ENCODE peak calls at places on chromosome 13, in five cellular contexts. V is GM23338, N is K562, P is suprapubic skin, Y is H1. R is an unnamed sample.

GRCh38 chr13:100517135-100517534 is 71.5 kb downstream of the GGACT start:
- DNase-seq in V (no peak), N (no peak), P (no peak), Y (no peak), R (no peak)

GRCh38 chr13:40563350-40564125 is 102.9 kb downstream of the FOXO1 start:
- DNase-seq in V (no peak), N (no peak), P (no peak), Y (no peak), R (no peak)

GRCh38 chr13:59891053-59891452 is 272.7 kb downstream of the DIAPH3 start:
- DNase-seq in V (no peak), N (no peak), P (no peak), Y (no peak), R (no peak)

GRCh38 chr13:41827507-41828213 is 133.2 kb downstream of the VWA8 start:
- DNase-seq in V (no peak), N (no peak), P (no peak), Y (no peak), R (no peak)

GRCh38 chr13:53198017-53198416 is 169.4 kb downstream of the OLFM4 start:
- DNase-seq in V (peak), N (no peak), P (no peak), Y (no peak), R (no peak)

GRCh38 chr13:80341771-80342271 is 895 bp upstream of the SPRY2 start:
- DNase-seq in V (peak), N (no peak), P (peak), Y (no peak), R (peak)

GRCh38 chr13:21034602-21035190 is 26.7 kb downstream of the LATS2 start:
- DNase-seq in V (peak), N (no peak), P (no peak), Y (no peak), R (no peak)

GRCh38 chr13:95222733-95223018 is 78.6 kb downstream of the ABCC4 start:
- DNase-seq in V (no peak), N (no peak), P (no peak), Y (no peak), R (no peak)

GRCh38 chr13:50104493-50104892 is 89.2 kb downstream of the KCNRG start:
- DNase-seq in V (peak), N (no peak), P (no peak), Y (no peak), R (no peak)

GRCh38 chr13:20489185-20489820 is 36.4 kb downstream of the CRYL1 start:
- DNase-seq in V (no peak), N (no peak), P (no peak), Y (no peak), R (no peak)

GRCh38 chr13:41668130-41668757 is 210.9 kb downstream of the RGCC start:
- DNase-seq in V (peak), N (peak), P (no peak), Y (peak), R (no peak)

GRCh38 chr13:46962286-46962941 is 65.6 kb upstream of the HTR2A start:
- DNase-seq in V (peak), N (no peak), P (no peak), Y (no peak), R (no peak)

GRCh38 chr13:76012091-76012721 is 376.1 kb downstream of the LMO7 start:
- DNase-seq in V (no peak), N (no peak), P (no peak), Y (no peak), R (no peak)

GRCh38 chr13:67228909-67229308 is 1.2 kb downstream of the PCDH9 start:
- DNase-seq in V (no peak), N (no peak), P (no peak), Y (no peak), R (no peak)

GRCh38 chr13:40653558-40654318 is 12.7 kb downstream of the FOXO1 start:
- DNase-seq in V (peak), N (no peak), P (no peak), Y (no peak), R (no peak)

GRCh38 chr13:109610517-109610916 is 175.9 kb downstream of the IRS2 start:
- DNase-seq in V (peak), N (no peak), P (no peak), Y (peak), R (peak)

GRCh38 chr13:108957369-108958012 is 328.1 kb downstream of the MYO16 start:
- DNase-seq in V (peak), N (no peak), P (no peak), Y (no peak), R (no peak)

GRCh38 chr13:46982856-46983582 is 86.2 kb upstream of the HTR2A start:
- DNase-seq in V (no peak), N (no peak), P (no peak), Y (no peak), R (no peak)

GRCh38 chr13:41682766-41683165 is 225.4 kb downstream of the RGCC start:
- DNase-seq in V (no peak), N (no peak), P (no peak), Y (no peak), R (no peak)

GRCh38 chr13:48184260-48184659 is 48.7 kb upstream of the ITM2B start:
- DNase-seq in V (no peak), N (no peak), P (no peak), Y (no peak), R (no peak)

GRCh38 chr13:98575876-98576214 is 1.1 kb downstream of the STK24 start:
- DNase-seq in V (no peak), N (no peak), P (no peak), Y (no peak), R (no peak)

GRCh38 chr13:102870677-102871415 is 25.0 kb downstream of the ERCC5 start:
- DNase-seq in V (peak), N (peak), P (no peak), Y (peak), R (peak)

GRCh38 chr13:106610511-106610910 is 42.6 kb upstream of the ARGLU1 start:
- DNase-seq in V (no peak), N (no peak), P (no peak), Y (no peak), R (no peak)

GRCh38 chr13:23392313-23392712 is 41.2 kb downstream of the SACS start:
- DNase-seq in V (no peak), N (no peak), P (no peak), Y (no peak), R (no peak)

GRCh38 chr13:41614671-41615519 is 157.5 kb downstream of the RGCC start:
- DNase-seq in V (no peak), N (no peak), P (no peak), Y (no peak), R (no peak)

GRCh38 chr13:39144941-39145533 is 106.8 kb downstream of the NHLRC3 start:
- DNase-seq in V (peak), N (peak), P (peak), Y (peak), R (no peak)

DNA sequence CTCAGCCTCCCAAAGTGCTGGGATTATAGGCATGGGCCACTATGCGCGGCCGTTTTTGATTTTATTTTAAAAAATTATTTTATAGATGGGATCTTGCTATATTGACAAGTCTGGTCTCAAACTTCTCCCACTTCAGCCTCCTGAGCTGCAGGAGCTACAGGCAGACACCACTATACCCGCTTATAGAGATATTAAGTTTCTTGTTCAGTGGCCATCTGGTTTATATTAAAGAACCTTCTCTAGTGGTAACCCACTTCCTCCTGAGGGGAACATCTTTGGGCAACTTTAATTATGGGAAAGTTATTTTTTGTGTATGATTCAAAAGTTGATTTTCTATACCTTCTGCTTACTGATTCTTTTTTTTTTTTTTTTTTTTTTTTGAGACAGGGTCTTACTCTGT is 172.7 kb downstream of the KLF5 start:
- DNase-seq in V (no peak), N (no peak), P (no peak), Y (no peak), R (no peak)
- TF ChIP-seq POLR2AphosphoS5 in V (no peak), N (no peak), P (no peak), Y (no peak), R (no peak)

DNA sequence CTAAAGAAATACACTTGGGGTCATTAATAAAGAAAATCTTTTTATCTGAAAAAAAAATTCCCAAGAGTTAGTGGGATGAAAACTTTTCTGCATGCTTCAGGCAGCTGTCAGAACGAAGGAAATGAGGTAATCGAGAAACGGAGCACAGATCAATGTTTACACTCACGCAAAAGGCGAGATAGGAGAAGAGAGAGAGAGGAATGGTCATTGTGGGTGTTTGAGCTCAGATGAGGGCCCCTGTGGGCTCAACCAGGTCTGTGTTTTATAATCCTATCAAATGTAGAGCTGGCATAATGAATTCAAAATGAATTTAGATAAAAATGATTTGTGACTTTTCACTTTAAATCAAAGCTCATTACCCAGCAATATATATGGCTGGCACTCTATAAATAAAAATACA is 6.3 kb upstream of the RXFP2 start:
- DNase-seq in V (no peak), N (no peak), P (no peak), Y (no peak), R (no peak)
- H3K4me3 ChIP-seq in V (no peak), N (no peak), P (no peak), Y (no peak), R (no peak)

DNA sequence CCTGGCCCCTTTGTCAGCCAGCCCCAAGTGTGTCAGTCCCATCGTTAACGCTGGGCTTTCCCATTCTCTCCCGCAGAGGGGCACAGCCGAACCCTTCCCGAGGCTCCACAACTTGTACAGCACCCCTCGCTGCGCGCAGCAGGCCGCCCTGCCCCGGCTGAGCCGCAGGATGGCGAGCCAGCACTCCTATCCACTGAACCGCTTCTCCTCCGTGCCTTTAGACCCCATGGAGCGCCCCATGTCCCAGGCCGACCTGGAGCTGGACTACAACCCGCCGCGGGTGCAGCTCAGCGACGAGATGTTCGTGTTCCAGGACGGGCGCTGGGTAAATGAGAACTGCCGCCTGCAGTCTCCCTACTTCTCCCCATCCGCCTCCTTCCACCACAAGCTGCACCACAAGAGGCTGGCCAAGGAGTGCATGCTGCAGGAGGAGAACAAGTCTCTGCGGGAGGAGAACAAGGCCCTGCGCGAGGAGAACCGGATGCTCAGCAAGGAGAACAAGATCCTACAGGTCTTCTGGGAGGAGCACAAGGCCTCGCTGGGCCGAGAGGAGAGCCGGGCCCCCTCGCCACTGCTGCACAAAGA is 11.1 kb downstream of the CBY2 start:
- DNase-seq in V (no peak), N (no peak), P (no peak), Y (no peak), R (no peak)
- TF ChIP-seq POLR2AphosphoS5 in V (no peak), N (no peak), P (no peak), Y (no peak), R (no peak)

DNA sequence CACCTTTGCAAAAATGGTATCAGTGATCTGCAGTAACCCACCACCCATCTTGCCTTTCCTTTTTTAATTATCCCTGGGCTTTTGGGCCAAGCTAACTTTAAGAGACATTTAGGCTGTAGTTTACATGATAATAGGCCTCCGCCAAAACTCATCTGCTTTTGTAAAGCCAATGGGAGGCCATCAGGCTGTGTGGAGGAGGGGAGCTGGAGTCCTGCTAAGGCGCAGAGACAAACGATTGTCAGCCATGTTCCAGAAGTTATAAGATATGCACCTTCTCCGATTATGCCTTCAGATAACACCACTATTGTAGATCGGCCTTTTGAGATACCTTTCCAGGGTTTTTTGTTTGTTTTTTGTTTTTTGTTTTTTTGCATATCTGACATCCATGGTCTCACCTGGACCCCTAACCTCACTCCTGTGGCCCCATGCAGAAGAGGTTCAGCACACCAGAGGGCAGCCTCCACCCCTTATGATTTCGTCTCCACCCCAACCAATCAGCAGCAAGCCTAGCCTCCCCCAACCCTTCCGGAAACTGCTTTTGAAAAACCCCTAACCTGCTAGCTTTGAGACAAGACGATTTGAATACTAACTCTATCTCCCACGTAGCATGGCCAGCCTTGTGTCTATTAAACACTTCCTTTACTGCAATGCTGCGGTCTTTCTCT is 113.9 kb upstream of the UBL3 start:
- DNase-seq in V (peak), N (peak), P (no peak), Y (peak), R (no peak)
- H3K4me3 ChIP-seq in V (no peak), N (no peak), P (no peak), Y (peak), R (no peak)

DNA sequence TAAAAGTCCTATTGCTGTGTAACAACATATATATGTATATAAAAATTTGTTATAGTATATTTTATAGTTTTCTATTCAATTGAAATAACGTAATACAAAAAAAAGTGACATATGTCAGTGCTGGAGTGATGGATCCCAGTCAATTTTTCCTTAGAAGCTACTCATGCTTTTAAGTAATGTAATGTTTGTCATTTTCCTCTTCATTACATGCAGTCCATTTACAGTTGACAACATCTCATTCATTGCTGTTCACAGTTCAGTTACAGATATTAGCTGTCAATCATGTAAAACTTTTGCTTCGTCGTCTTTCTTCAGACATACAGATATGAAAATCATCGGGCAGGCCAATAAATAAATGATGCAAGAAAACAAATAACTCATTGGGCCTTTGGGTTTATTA is 525.1 kb upstream of the PRR20A start:
- DNase-seq in V (no peak), N (no peak), P (no peak), Y (no peak), R (no peak)
- TF ChIP-seq POLR2AphosphoS5 in V (no peak), N (no peak), P (no peak), Y (no peak), R (no peak)

DNA sequence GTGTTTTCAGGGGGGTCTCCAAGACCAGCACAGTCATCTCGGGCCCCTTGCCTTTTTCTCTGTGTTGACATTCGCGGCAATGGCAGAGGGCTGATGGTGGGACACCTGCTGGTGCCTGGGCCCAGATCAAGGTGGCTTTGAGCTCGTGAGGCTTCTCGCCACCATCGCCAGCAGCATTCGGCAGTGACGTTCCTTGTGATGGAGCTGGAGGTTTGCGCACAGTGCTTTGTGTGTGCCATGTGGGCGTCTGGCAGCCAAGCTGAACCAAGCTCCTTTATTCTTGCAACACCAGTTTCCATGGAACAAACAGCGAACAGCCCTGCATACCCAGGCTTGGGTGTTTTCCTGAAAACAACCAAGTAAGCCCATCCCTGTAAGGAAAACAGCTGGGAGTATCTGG is 9.1 kb upstream of the TMEM255B start:
- DNase-seq in V (no peak), N (no peak), P (no peak), Y (no peak), R (peak)
- H3K4me3 ChIP-seq in V (no peak), N (no peak), P (no peak), Y (no peak), R (no peak)

GRCh38 chr13:45092668-45093067 is 27.6 kb upstream of the GTF2F2 start:
- DNase-seq in V (no peak), N (no peak), P (no peak), Y (no peak), R (no peak)
- TF ChIP-seq POLR2AphosphoS5 in V (no peak), N (no peak), P (no peak), Y (no peak), R (no peak)

GRCh38 chr13:83881031-83881727 is 1.1 kb downstream of the SLITRK1 start:
- DNase-seq in V (peak), N (no peak), P (no peak), Y (no peak), R (no peak)

GRCh38 chr13:83884141-83884540 is 1.9 kb upstream of the SLITRK1 start:
- DNase-seq in V (no peak), N (no peak), P (no peak), Y (no peak), R (no peak)

GRCh38 chr13:83881917-83882625 is at the start of gene SLITRK1:
- DNase-seq in V (peak), N (no peak), P (no peak), Y (peak), R (no peak)

GRCh38 chr13:83882626-83882959 is 319 bp upstream of the SLITRK1 start:
- DNase-seq in V (no peak), N (no peak), P (no peak), Y (no peak), R (no peak)

DNA sequence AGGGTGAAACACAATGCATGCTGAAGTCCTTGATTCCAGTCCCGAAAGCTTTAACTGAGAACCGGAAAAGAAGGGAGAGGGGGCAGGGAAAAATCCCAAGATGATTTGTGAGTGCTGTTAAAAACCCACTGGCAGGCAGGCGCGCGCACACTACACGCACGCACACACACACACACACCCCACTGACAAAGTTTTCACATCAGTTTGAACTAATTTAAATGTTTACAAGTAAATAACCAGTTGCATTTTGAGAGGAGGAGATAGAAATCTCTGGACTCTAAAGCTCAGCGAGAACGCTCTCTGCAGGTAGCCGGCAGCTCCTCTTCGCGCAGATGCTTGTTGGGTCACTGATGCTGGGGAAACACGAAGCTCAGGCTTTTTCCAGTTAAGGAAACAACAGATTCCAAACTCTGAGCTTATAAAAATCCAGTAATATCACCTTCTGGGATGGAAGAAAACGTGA is 818 bp upstream of the SLITRK1 start:
- DNase-seq in V (peak), N (no peak), P (no peak), Y (no peak), R (no peak)
- H3K4me3 ChIP-seq in V (peak), N (no peak), P (no peak), Y (peak), R (no peak)

GRCh38 chr13:110635405-110636002 is 20.2 kb downstream of the NAXD start:
- DNase-seq in V (no peak), N (no peak), P (no peak), Y (no peak), R (no peak)
- TF ChIP-seq POLR2AphosphoS5 in V (no peak), N (no peak), P (no peak), Y (no peak), R (no peak)

R was measured in spleen.